ENCODE peak calls at places on chromosomes 12 and 14, in eight cellular contexts. J, G, D, N, F, E, K and W are unnamed samples.
A peak's percentile ranks its signal among the peaks of the same experiment; 100 is the strongest.

GRCh38 chr12:123242083-123242904 is 9.1 kb downstream of the MTRFR start:
- DNase-seq in D (no peak), G (peak; percentile 39), F (no peak), N (no peak), J (no peak), E (no peak), K (no peak), W (no peak)

GRCh38 chr12:121800694-121801600 is 2.9 kb upstream of the SETD1B start:
- DNase-seq in D (peak; percentile 85), J (peak; percentile 67), E (peak; percentile 86), F (peak; percentile 91), N (no peak), G (peak; percentile 71), K (peak; percentile 81), W (peak; percentile 94)

GRCh38 chr12:59322473-59322872 is 273.4 kb upstream of the SLC16A7 start:
- DNase-seq in N (no peak), J (no peak), E (no peak), G (no peak), F (no peak), D (no peak), K (no peak), W (no peak)

GRCh38 chr12:26646571-26646970 is 186.4 kb downstream of the ITPR2 start:
- DNase-seq in N (no peak), D (no peak), G (no peak), K (no peak), F (peak; percentile 64), E (peak; percentile 26), J (no peak), W (no peak)

GRCh38 chr12:5085896-5086295 is 42.2 kb downstream of the KCNA5 start:
- DNase-seq in D (no peak), G (no peak), N (no peak), F (peak; percentile 96), E (peak; percentile 94), K (no peak), J (no peak), W (peak; percentile 83)

GRCh38 chr12:120495189-120495722 is 657 bp upstream of the DYNLL1 start:
- DNase-seq in K (peak; percentile 14), D (no peak), N (no peak), G (no peak), J (no peak), E (no peak), F (no peak), W (peak; percentile 24)

GRCh38 chr12:78403136-78403535 is 461.4 kb upstream of the SYT1 start:
- DNase-seq in J (no peak), N (no peak), K (no peak), F (peak; percentile 71), G (no peak), D (no peak), E (peak; percentile 72), W (peak; percentile 80)

GRCh38 chr12:116040412-116040811 is 237.1 kb downstream of the MED13L start:
- DNase-seq in N (no peak), J (no peak), F (peak; percentile 58), E (peak; percentile 17), D (no peak), G (no peak), K (no peak), W (no peak)

GRCh38 chr14:50064993-50065392 is 51.4 kb downstream of the VCPKMT start:
- DNase-seq in F (peak; percentile 40), G (peak; percentile 71), J (peak; percentile 62), D (no peak), N (no peak), E (peak; percentile 40), K (peak; percentile 74), W (no peak)

GRCh38 chr12:88401153-88401552 is 179.1 kb downstream of the KITLG start:
- DNase-seq in K (no peak), D (no peak), G (peak; percentile 58), J (no peak), E (no peak), F (peak; percentile 58), N (no peak), W (peak; percentile 37)

GRCh38 chr12:100168562-100168961 is 25.9 kb upstream of the BLTP3B start:
- DNase-seq in J (no peak), G (no peak), D (no peak), N (no peak), F (peak; percentile 6), K (no peak), E (no peak), W (no peak)

GRCh38 chr12:47412837-47413236 is 293.0 kb downstream of the RPAP3 start:
- DNase-seq in J (no peak), G (no peak), F (no peak), E (no peak), N (no peak), D (no peak), K (no peak), W (no peak)

GRCh38 chr12:124919646-124920352 is 5.3 kb upstream of the UBC start:
- DNase-seq in F (no peak), K (peak; percentile 50), N (no peak), D (no peak), E (peak; percentile 34), J (no peak), G (peak; percentile 56), W (no peak)

GRCh38 chr12:129028824-129029223 is 175.5 kb downstream of the GLT1D1 start:
- DNase-seq in D (no peak), K (no peak), E (no peak), F (no peak), N (no peak), G (no peak), J (no peak), W (no peak)

GRCh38 chr14:26290007-26290530 is 307.8 kb downstream of the NOVA1 start:
- DNase-seq in E (peak; percentile 91), D (no peak), K (no peak), J (no peak), F (peak; percentile 10), N (no peak), G (no peak), W (peak; percentile 37)

GRCh38 chr12:8577879-8578278 is 34.8 kb downstream of the AICDA start:
- DNase-seq in D (no peak), E (no peak), F (no peak), J (no peak), G (no peak), K (no peak), N (no peak), W (no peak)

GRCh38 chr12:65464930-65465329 is 186.4 kb downstream of the MSRB3 start:
- DNase-seq in F (peak; percentile 94), K (peak; percentile 7), J (no peak), D (no peak), N (no peak), G (no peak), E (peak; percentile 91), W (peak; percentile 88)